ENCODE peak calls at places on chromosomes 4 and X, in seven cellular contexts. Y is tibial nerve; T is mammary epithelial cell; J is aorta; S is activated CD4-positive, alpha-beta T cell treated with anti-CD3 and anti-CD28 coated beads, Interleukin-2, amount 50 U/mL, for 1 hour; L is AG09309; F is HL-60. H is an unnamed sample.
A peak's percentile ranks its signal among the peaks of the same experiment; 100 is the strongest.

GRCh38 chr4:25031077-25031606 is 396 bp upstream of the LGI2 start:
- DNase-seq in Y (no peak), F (no peak), L (no peak), T (no peak), J (peak; percentile 65), S (no peak), H (no peak)

GRCh38 chr4:184471872-184472539 is 2.3 kb downstream of the IRF2 start:
- DNase-seq in F (no peak), Y (no peak), J (no peak), T (no peak), L (no peak), S (no peak), H (no peak)

GRCh38 chr4:15035152-15035551 is 32.9 kb downstream of the CPEB2 start:
- DNase-seq in J (no peak), T (peak; percentile 16), Y (no peak), L (no peak), F (no peak), S (no peak), H (no peak)

GRCh38 chr4:102429553-102429952 is 71.6 kb upstream of the NFKB1 start:
- DNase-seq in J (no peak), F (no peak), T (peak; percentile 95), L (peak; percentile 57), Y (no peak), S (no peak), H (no peak)

GRCh38 chrX:131830400-131831184 is 192.5 kb upstream of the STK26 start:
- DNase-seq in S (peak; percentile 27), F (peak; percentile 87), J (peak; percentile 78), T (peak; percentile 40), L (peak; percentile 44), Y (peak; percentile 22), H (no peak)

GRCh38 chrX:44767308-44767707 is 76.5 kb upstream of the DUSP21 start:
- DNase-seq in S (no peak), Y (no peak), J (no peak), L (no peak), T (no peak), F (no peak), H (no peak)

GRCh38 chr4:101419324-101420135 is 72.2 kb upstream of the PPP3CA start:
- DNase-seq in Y (no peak), L (peak; percentile 0), J (no peak), S (no peak), T (no peak), F (no peak), H (no peak)

GRCh38 chr4:6116696-6117285 is 83.6 kb downstream of the JAKMIP1 start:
- DNase-seq in Y (no peak), J (no peak), S (no peak), F (no peak), T (no peak), L (no peak), H (no peak)

GRCh38 chr4:131430302-131430701 is 1718.8 kb upstream of the PCDH10 start:
- DNase-seq in J (no peak), S (no peak), L (no peak), Y (no peak), F (no peak), T (peak; percentile 3), H (no peak)

GRCh38 chr4:181166742-181167399 is 1076.3 kb upstream of the TENM3 start:
- DNase-seq in J (no peak), L (no peak), F (no peak), Y (no peak), T (no peak), S (no peak), H (no peak)

GRCh38 chr4:110654254-110654635 is 31.4 kb upstream of the PITX2 start:
- DNase-seq in J (no peak), Y (no peak), T (no peak), S (no peak), L (peak; percentile 38), F (no peak), H (no peak)

GRCh38 chr4:53562409-53562808 is 28.9 kb downstream of the LNX1 start:
- DNase-seq in Y (no peak), L (no peak), S (no peak), T (no peak), F (no peak), J (no peak), H (no peak)

GRCh38 chrX:124231454-124231853 is 101.0 kb upstream of the TEX13D start:
- DNase-seq in F (no peak), S (no peak), L (no peak), J (no peak), Y (no peak), T (no peak), H (no peak)

GRCh38 chr4:2832309-2832980 is 11.2 kb upstream of the ADD1 start:
- DNase-seq in L (no peak), T (no peak), S (no peak), J (peak; percentile 42), F (no peak), Y (peak; percentile 10), H (peak; percentile 30)

GRCh38 chr4:151371045-151371605 is 37.9 kb upstream of the FHIP1A start:
- DNase-seq in L (no peak), F (no peak), S (no peak), J (no peak), T (no peak), Y (no peak), H (no peak)